ENCODE peak calls at places on chromosomes 6 and 20, in seven cellular contexts. G, K, Z, Y, H, L and F are unnamed samples.

GRCh38 chr6:88982720-88983119 is 19.3 kb upstream of the RNGTT start:
- DNase-seq in G (peak), K (peak), Z (no peak), Y (peak), H (peak), L (peak), F (peak)

GRCh38 chr6:30722280-30723112 is 2.3 kb downstream of the TUBB start:
- DNase-seq in G (peak), K (peak), Z (peak), Y (peak), H (peak), L (peak), F (no peak)

GRCh38 chr20:7038029-7038428 is 270.5 kb downstream of the BMP2 start:
- DNase-seq in G (peak), K (no peak), Z (no peak), Y (peak), H (no peak), L (no peak), F (no peak)

GRCh38 chr20:63103402-63104311 is 96.9 kb upstream of the BHLHE23 start:
- DNase-seq in G (no peak), K (peak), Z (no peak), Y (peak), H (no peak), L (no peak), F (no peak)

GRCh38 chr20:20713244-20713765 is 861 bp upstream of the RALGAPA2 start:
- DNase-seq in G (no peak), K (peak), Z (peak), Y (peak), H (no peak), L (peak), F (no peak)

GRCh38 chr20:58963060-58963584 is 17.9 kb upstream of the NELFCD start:
- DNase-seq in G (no peak), K (no peak), Z (no peak), Y (no peak), H (no peak), L (no peak), F (no peak)

GRCh38 chr6:56483929-56484328 is 158.8 kb downstream of the DST start:
- DNase-seq in G (no peak), K (no peak), Z (no peak), Y (peak), H (no peak), L (no peak), F (no peak)

GRCh38 chr20:37902504-37903313 is at the start of gene VSTM2L:
- DNase-seq in G (peak), K (no peak), Z (peak), Y (peak), H (no peak), L (peak), F (peak)

GRCh38 chr6:129539032-129539431 is 170.9 kb downstream of the ARHGAP18 start:
- DNase-seq in G (no peak), K (no peak), Z (no peak), Y (no peak), H (no peak), L (no peak), F (no peak)

GRCh38 chr20:62938105-62938888 is at the start of gene GID8:
- DNase-seq in G (peak), K (peak), Z (peak), Y (peak), H (no peak), L (no peak), F (no peak)

GRCh38 chr6:110270166-110270565 is 88.0 kb downstream of the METTL24 start:
- DNase-seq in G (no peak), K (no peak), Z (no peak), Y (no peak), H (no peak), L (no peak), F (no peak)

GRCh38 chr6:71248306-71248705 is 40.3 kb upstream of the OGFRL1 start:
- DNase-seq in G (peak), K (peak), Z (no peak), Y (peak), H (no peak), L (no peak), F (peak)

GRCh38 chr20:29740601-29740950 is 1516.9 kb upstream of the DEFB115 start:
- DNase-seq in G (no peak), K (no peak), Z (no peak), Y (no peak), H (no peak), L (no peak), F (no peak)

GRCh38 chr6:22145294-22145693 is 151.5 kb downstream of the PRL start:
- DNase-seq in G (no peak), K (no peak), Z (no peak), Y (no peak), H (no peak), L (no peak), F (no peak)

GRCh38 chr6:78861509-78861908 is 5.8 kb upstream of the IRAK1BP1 start:
- DNase-seq in G (no peak), K (no peak), Z (no peak), Y (no peak), H (no peak), L (no peak), F (no peak)

GRCh38 chr6:147063469-147064031 is 140.7 kb upstream of the STXBP5 start:
- DNase-seq in G (peak), K (no peak), Z (no peak), Y (peak), H (no peak), L (no peak), F (peak)

GRCh38 chr20:41181567-41181966 is 44.2 kb downstream of the PLCG1 start:
- DNase-seq in G (no peak), K (no peak), Z (no peak), Y (no peak), H (no peak), L (peak), F (no peak)

DNA sequence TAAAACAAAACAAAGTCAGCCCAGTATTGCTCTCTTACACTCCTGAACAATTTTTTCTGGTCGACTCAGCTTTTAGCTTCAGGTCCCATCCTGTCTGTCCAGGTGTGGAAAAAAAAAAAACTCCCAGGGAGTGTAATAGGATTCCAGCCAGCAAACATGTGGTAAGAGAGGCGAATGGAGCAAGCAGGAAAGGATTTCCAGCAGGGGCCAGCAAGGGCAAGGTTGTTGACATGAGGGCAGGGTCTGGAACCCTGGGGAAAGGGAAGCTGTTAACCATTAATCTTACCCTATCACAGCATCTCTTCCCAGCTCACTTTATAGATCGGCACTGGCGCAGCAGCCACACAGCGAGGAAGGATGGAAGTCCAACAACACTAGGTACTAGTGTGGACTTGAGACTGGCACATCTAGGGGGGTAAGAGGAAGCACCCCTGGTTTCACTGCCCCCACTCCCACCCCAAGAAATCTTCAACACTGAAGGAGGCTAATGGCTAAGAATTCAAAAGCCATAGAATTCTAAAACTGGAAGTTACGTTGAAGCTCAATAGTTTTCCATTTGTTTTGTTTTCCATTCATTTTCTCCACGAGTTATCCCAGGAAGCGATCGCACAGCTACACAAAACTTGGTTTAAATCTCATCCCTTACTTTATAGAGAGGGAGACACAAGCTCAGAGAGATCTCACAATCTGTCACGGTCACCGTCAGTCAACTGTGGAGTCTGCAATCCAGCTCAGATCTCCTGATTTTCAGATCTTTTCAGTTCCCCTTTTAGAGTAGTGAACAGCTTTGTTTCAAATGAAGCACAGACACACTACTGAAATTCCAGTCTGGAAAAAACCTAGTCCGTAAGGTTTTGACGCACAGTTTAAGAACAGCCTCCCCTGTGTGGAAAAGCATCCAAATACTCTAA is 53.4 kb downstream of the SLC22A23 start:
- DNase-seq in G (peak), K (no peak), Z (peak), Y (no peak), H (peak), L (no peak), F (no peak)
- H3K4me3 ChIP-seq in G (no peak), K (no peak), Z (no peak), Y (no peak), H (no peak), L (no peak), F (no peak)

GRCh38 chr6:13383280-13384163 is 55.2 kb upstream of the TBC1D7 start:
- DNase-seq in G (peak), K (no peak), Z (no peak), Y (peak), H (no peak), L (no peak), F (no peak)
- TF ChIP-seq CTCF in G (no peak), K (no peak), Z (no peak), Y (no peak), H (no peak), L (no peak), F (peak)

DNA sequence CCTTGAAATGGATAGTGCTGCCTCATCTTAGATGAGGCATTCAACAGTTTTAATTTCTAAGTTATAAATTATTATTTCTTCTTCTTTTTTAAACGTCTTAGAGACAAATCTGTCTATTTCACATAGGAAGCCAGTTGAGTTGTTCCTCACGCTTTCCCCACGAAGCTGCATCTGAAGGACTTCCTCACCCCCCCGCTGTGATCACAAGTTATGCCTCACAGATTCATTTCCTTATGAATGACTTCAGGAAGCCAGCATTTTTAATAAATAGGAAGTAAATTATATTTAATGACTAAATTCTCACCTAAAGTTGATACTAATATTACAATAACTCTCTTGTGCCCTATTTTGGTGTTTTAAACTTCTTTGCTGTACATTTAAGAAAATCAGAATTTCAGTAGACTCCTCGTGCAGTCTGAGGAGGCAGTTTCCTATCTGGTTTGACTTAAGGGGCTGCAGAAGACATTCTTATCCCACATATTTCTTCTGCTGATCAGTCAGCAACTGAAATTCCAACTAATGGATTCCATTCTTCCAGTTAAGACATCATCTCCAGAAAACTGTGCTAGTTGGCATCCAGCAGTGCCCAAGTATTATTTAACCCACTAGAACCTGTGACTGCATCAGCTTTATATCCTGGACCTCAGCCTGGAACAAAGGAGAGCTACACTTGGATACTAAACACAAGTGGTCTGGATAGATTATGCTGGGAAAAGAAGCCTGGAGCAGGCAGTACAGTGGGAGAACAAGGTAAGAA is 182.7 kb upstream of the CCN2 start:
- DNase-seq in G (no peak), K (no peak), Z (peak), Y (peak), H (no peak), L (no peak), F (no peak)
- H3K4me3 ChIP-seq in G (no peak), K (no peak), Z (no peak), Y (no peak), H (no peak), L (no peak), F (no peak)

GRCh38 chr6:14117158-14118090 is at the start of gene CD83:
- DNase-seq in G (peak), K (peak), Z (peak), Y (peak), H (peak), L (peak), F (peak)
- TF ChIP-seq CTCF in G (no peak), K (no peak), Z (no peak), Y (no peak), H (no peak), L (no peak), F (peak)

GRCh38 chr6:138570716-138571020 is 71.4 kb upstream of the NHSL1 start:
- DNase-seq in G (no peak), K (no peak), Z (no peak), Y (no peak), H (no peak), L (no peak), F (no peak)

GRCh38 chr6:138569554-138569953 is 70.3 kb upstream of the NHSL1 start:
- DNase-seq in G (no peak), K (no peak), Z (no peak), Y (no peak), H (no peak), L (no peak), F (no peak)

GRCh38 chr6:138571174-138571573 is 71.9 kb upstream of the NHSL1 start:
- DNase-seq in G (no peak), K (no peak), Z (no peak), Y (no peak), H (no peak), L (no peak), F (no peak)

GRCh38 chr6:138568997-138569396 is 69.7 kb upstream of the NHSL1 start:
- DNase-seq in G (no peak), K (no peak), Z (no peak), Y (no peak), H (no peak), L (peak), F (no peak)

GRCh38 chr6:138569970-138570715 is 70.8 kb upstream of the NHSL1 start:
- DNase-seq in G (no peak), K (no peak), Z (no peak), Y (no peak), H (no peak), L (no peak), F (no peak)
- H3K4me3 ChIP-seq in G (no peak), K (no peak), Z (no peak), Y (no peak), H (no peak), L (peak), F (no peak)

GRCh38 chr6:69622230-69622629 is 174.6 kb downstream of the LMBRD1 start:
- DNase-seq in G (no peak), K (peak), Z (no peak), Y (no peak), H (no peak), L (no peak), F (no peak)

GRCh38 chr6:69622924-69623323 is 173.9 kb downstream of the LMBRD1 start:
- DNase-seq in G (no peak), K (no peak), Z (no peak), Y (no peak), H (no peak), L (no peak), F (no peak)

GRCh38 chr6:69617163-69617562 is 179.6 kb downstream of the LMBRD1 start:
- DNase-seq in G (no peak), K (no peak), Z (no peak), Y (no peak), H (no peak), L (no peak), F (no peak)
- TF ChIP-seq CTCF in G (no peak), K (no peak), Z (no peak), Y (no peak), H (no peak), L (no peak), F (no peak)

DNA sequence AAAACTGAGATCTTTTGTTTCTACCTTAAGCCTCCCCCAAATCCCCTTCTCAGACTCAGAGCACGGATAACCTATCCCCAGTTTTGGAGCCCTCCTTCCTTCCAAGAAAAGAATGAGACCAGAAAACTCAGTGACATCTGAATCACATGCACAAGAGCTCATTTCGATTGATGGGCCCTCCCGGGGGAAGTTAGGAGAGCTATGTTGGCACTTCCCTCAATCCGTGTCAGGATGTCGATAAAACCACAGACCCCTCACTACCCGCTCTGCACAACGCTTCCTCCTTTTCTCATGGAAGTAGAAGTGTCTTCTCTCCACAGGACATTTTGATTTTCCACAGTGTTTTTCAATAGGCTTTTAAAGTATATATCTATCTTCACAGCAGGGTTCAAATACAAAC is 332.4 kb downstream of the HACE1 start:
- DNase-seq in G (no peak), K (peak), Z (no peak), Y (no peak), H (no peak), L (no peak), F (no peak)
- H3K4me3 ChIP-seq in G (no peak), K (no peak), Z (no peak), Y (no peak), H (no peak), L (no peak), F (no peak)

GRCh38 chr6:168150551-168151444 is 71.8 kb upstream of the FRMD1 start:
- DNase-seq in G (no peak), K (no peak), Z (peak), Y (no peak), H (no peak), L (no peak), F (no peak)
- TF ChIP-seq CTCF in G (no peak), K (no peak), Z (peak), Y (no peak), H (no peak), L (peak), F (peak)

DNA sequence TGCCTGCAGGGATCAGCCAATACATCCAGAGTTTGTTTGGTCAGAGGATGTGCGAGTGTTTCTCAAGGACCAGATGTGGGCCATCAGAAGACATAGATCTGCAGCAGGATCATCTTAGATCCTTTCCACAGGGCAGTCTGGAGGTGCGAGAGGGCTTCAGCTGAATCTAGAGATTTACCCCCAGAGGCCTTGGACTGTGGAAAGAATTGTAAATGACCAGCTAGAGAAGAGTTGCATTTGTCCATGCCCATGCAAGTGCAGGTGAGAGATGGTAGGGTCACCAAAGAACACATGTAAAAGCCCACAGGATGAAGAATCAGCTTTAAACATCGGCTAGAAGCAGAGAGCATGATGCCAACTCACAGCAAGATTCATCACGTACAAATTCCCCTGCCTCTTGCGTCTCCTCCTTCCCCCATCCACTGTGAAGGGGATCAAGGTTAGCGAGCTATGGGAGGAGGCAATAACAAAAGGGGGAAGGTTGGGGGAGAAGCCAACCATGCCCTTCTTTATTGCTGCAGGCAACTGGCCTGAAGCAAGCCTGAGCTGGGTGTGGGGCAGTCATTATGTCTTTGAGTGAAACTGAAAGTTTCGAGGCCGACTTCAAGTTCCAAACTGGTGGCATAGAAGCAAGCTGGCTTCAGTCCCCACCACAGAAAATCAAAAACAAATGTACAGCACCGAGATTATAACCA is 83.5 kb downstream of the SCML4 start:
- DNase-seq in G (no peak), K (no peak), Z (peak), Y (no peak), H (no peak), L (no peak), F (peak)
- H3K4me3 ChIP-seq in G (no peak), K (no peak), Z (no peak), Y (no peak), H (no peak), L (no peak), F (peak)

GRCh38 chr6:35557239-35557638 is 44.5 kb upstream of the TULP1 start:
- DNase-seq in G (no peak), K (no peak), Z (peak), Y (no peak), H (no peak), L (no peak), F (no peak)

GRCh38 chr6:35558571-35558970 is 45.9 kb upstream of the TULP1 start:
- DNase-seq in G (no peak), K (no peak), Z (no peak), Y (no peak), H (no peak), L (no peak), F (no peak)

GRCh38 chr6:35553309-35553708 is 40.6 kb upstream of the TULP1 start:
- DNase-seq in G (no peak), K (no peak), Z (no peak), Y (no peak), H (no peak), L (no peak), F (no peak)

GRCh38 chr6:35552285-35552917 is 39.7 kb upstream of the TULP1 start:
- DNase-seq in G (peak), K (peak), Z (peak), Y (peak), H (no peak), L (no peak), F (peak)

GRCh38 chr6:35554811-35555210 is 42.1 kb upstream of the TULP1 start:
- DNase-seq in G (no peak), K (no peak), Z (no peak), Y (no peak), H (no peak), L (no peak), F (no peak)
- TF ChIP-seq CTCF in G (no peak), K (no peak), Z (no peak), Y (no peak), H (no peak), L (no peak), F (no peak)